ENCODE peak calls at places on chromosomes 3 and 15, in six cellular contexts. W is transverse colon; E is IMR-90; K is adipocyte; R is CD8-positive, alpha-beta T cell; H is BE2C. T is an unnamed sample.

GRCh38 chr3:11591401-11592266 is 52.1 kb downstream of the VGLL4 start:
- DNase-seq in H (no peak), E (peak; percentile 87), W (no peak), R (no peak), K (peak; percentile 64), T (no peak)

GRCh38 chr15:92846716-92847115 is 53.4 kb upstream of the CHD2 start:
- DNase-seq in H (no peak), E (peak; percentile 75), R (no peak), K (peak; percentile 51), W (no peak), T (no peak)

GRCh38 chr3:170640737-170641171 is 54.9 kb upstream of the SLC7A14 start:
- DNase-seq in K (no peak), E (no peak), H (no peak), R (no peak), W (no peak), T (peak; percentile 64)

GRCh38 chr3:43298292-43298691 is 12.0 kb downstream of the SNRK start:
- DNase-seq in H (no peak), R (no peak), W (no peak), E (no peak), K (no peak), T (no peak)

GRCh38 chr3:40310690-40311089 is 1.2 kb downstream of the EIF1B start:
- DNase-seq in W (no peak), H (no peak), R (no peak), K (peak; percentile 72), E (peak; percentile 44), T (no peak)

GRCh38 chr3:98574157-98574556 is 19.3 kb downstream of the CPOX start:
- DNase-seq in E (no peak), R (no peak), H (no peak), W (no peak), K (no peak), T (no peak)

GRCh38 chr15:89034305-89034704 is 54.0 kb upstream of the ABHD2 start:
- DNase-seq in K (peak; percentile 47), W (no peak), R (no peak), E (peak; percentile 36), H (no peak), T (no peak)

GRCh38 chr3:111012388-111013248 is 59.0 kb upstream of the NECTIN3 start:
- DNase-seq in H (peak; percentile 16), K (no peak), R (no peak), E (no peak), W (no peak), T (no peak)

GRCh38 chr3:116579843-116580242 is 129.7 kb upstream of the TUSC7 start:
- DNase-seq in K (peak; percentile 11), R (no peak), W (no peak), E (peak; percentile 20), H (peak; percentile 23), T (no peak)

GRCh38 chr3:55647675-55648074 is 160.6 kb upstream of the WNT5A start:
- DNase-seq in W (no peak), E (no peak), R (no peak), K (no peak), H (no peak), T (no peak)

GRCh38 chr3:115040673-115041286 is 106.3 kb downstream of the ZBTB20 start:
- DNase-seq in W (peak; percentile 20), R (peak; percentile 1), E (peak; percentile 52), K (peak; percentile 79), H (peak; percentile 49), T (no peak)

GRCh38 chr15:36265422-36265821 is 314.0 kb upstream of the CDIN1 start:
- DNase-seq in K (no peak), E (peak; percentile 67), W (no peak), R (no peak), H (no peak), T (no peak)

GRCh38 chr3:157067114-157067513 is 92.8 kb downstream of the CCNL1 start:
- DNase-seq in R (no peak), E (no peak), W (peak; percentile 21), H (no peak), K (no peak), T (no peak)

GRCh38 chr15:32786906-32787305 is 69.1 kb downstream of the GREM1 start:
- DNase-seq in K (no peak), H (no peak), E (no peak), R (no peak), W (no peak), T (no peak)

GRCh38 chr15:33382491-33382890 is 71.7 kb downstream of the RYR3 start:
- DNase-seq in H (no peak), W (no peak), K (no peak), E (no peak), R (no peak), T (no peak)

GRCh38 chr15:70033529-70034140 is 64.1 kb downstream of the TLE3 start:
- DNase-seq in W (no peak), K (peak; percentile 42), R (no peak), E (peak; percentile 62), H (peak; percentile 85), T (no peak)

GRCh38 chr3:63724987-63725386 is 72.5 kb downstream of the SNTN start:
- DNase-seq in W (no peak), R (no peak), H (no peak), E (peak; percentile 87), K (peak; percentile 78), T (no peak)

GRCh38 chr15:100002787-100003536 is 269.7 kb upstream of the LYSMD4 start:
- DNase-seq in W (no peak), E (no peak), K (no peak), H (no peak), R (no peak), T (no peak)

GRCh38 chr3:24595801-24596200 is 101.2 kb upstream of the THRB start:
- DNase-seq in H (no peak), R (no peak), K (peak; percentile 58), E (no peak), W (no peak), T (no peak)

GRCh38 chr3:127612966-127613365 is 14.8 kb downstream of the MCM2 start:
- DNase-seq in E (no peak), H (no peak), R (no peak), K (no peak), W (no peak), T (no peak)

GRCh38 chr3:101117473-101117872 is 124.3 kb upstream of the ABI3BP start:
- DNase-seq in E (no peak), R (no peak), H (no peak), W (no peak), K (no peak), T (no peak)

GRCh38 chr3:124995460-124995994 is 60.3 kb downstream of the HEG1 start:
- DNase-seq in K (peak; percentile 60), E (peak; percentile 48), H (peak; percentile 71), R (no peak), W (peak; percentile 65), T (no peak)

GRCh38 chr15:35595656-35596055 is 49.7 kb upstream of the DPH6 start:
- DNase-seq in W (no peak), K (no peak), R (no peak), H (no peak), E (no peak), T (no peak)

GRCh38 chr15:63507878-63508818 is 3.8 kb downstream of the USP3 start:
- DNase-seq in E (no peak), H (no peak), K (no peak), W (no peak), R (no peak), T (peak; percentile 14)

GRCh38 chr15:63510548-63510940 is 6.2 kb downstream of the USP3 start:
- DNase-seq in K (no peak), W (no peak), H (no peak), R (no peak), E (no peak), T (no peak)

GRCh38 chr15:63509056-63509696 is 4.8 kb downstream of the USP3 start:
- DNase-seq in W (no peak), K (no peak), H (no peak), R (no peak), E (no peak), T (no peak)

GRCh38 chr15:63512148-63512547 is 7.8 kb downstream of the USP3 start:
- DNase-seq in W (no peak), E (no peak), R (no peak), K (no peak), H (no peak), T (no peak)

GRCh38 chr15:63509933-63510547 is 5.6 kb downstream of the USP3 start:
- DNase-seq in W (no peak), R (no peak), E (peak; percentile 83), H (no peak), K (peak; percentile 77), T (no peak)
- H3K4me1 ChIP-seq in W (peaks cover 64% of the 10 kb centered on the region), R (peaks cover 90% of the 10 kb centered on the region), E (peaks cover 9% of the 10 kb centered on the region), H (peaks cover 30% of the 10 kb centered on the region), K (peaks cover 80% of the 10 kb centered on the region), T (peaks cover 88% of the 10 kb centered on the region)

DNA sequence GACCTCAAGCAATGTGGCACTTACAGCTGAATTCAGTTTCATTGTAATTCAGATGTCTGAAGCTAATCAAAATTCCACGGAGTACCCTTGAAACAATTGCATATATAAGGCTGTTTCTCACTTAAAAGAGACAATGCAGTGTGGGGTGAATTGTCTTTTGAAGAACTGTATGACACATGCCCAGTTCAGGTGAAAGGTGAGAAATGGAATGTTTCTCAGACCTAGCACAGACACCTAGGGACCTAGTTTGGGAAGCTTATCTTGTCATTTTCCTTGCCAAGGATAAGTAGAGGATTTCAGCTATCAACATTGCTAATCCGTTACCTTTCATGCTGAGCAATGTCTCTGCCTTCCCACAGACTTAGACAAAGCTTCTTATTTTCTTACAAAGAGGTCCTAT is 36.3 kb downstream of the MBNL1 start:
- DNase-seq in W (no peak), R (no peak), K (no peak), H (no peak), E (no peak), T (no peak)
- H3K4me1 ChIP-seq in W (peaks cover 67% of the 10 kb centered on the region), R (peaks cover 91% of the 10 kb centered on the region), K (peaks cover 75% of the 10 kb centered on the region), H (peaks cover 25% of the 10 kb centered on the region), E (peaks cover 21% of the 10 kb centered on the region), T (peaks cover 65% of the 10 kb centered on the region)

DNA sequence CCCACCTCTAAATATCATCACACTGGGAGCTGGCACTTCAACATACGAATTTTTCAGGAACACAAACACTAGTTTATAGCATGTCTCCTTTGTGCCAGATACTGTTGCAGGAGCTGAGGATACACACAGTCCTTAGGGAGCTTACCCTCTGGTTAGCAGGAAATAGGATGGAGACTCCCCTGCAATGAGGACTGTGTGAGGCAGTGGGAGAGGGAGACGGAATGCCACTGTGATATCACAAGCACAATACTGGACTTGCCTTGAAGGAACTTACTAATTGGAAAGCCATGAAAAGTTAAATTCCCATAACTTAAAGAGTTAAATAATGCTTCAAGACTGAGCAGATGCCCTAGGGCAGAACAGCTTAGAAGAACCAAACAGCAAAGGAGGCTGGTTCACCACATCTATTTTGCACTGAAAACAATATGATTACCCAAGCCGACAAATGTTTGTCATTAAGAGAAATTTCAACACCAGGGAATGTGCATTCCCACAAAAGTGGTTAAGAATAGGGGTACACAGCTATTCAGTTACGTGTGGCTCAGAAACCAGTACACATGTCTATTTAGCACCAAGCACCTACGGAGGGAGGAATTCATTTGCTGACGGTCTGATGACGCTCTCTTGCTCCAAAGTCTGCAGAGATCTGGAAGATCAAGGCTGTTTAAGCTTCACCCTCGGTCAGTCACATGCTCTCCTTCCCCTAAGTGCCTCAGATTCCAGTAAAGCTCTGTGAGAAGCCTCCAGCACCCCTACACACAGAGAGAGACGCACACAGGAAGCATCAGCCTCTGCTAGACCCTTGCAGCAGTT is 5.2 kb downstream of the TBC1D2B start:
- DNase-seq in W (peak; percentile 64), K (peak; percentile 88), R (no peak), E (peak; percentile 66), H (no peak), T (no peak)
- H3K4me1 ChIP-seq in W (peaks cover 87% of the 10 kb centered on the region), K (peaks cover 80% of the 10 kb centered on the region), R (peaks cover 76% of the 10 kb centered on the region), E (peaks cover 36% of the 10 kb centered on the region), H (peaks cover 19% of the 10 kb centered on the region), T (peaks cover 87% of the 10 kb centered on the region)

DNA sequence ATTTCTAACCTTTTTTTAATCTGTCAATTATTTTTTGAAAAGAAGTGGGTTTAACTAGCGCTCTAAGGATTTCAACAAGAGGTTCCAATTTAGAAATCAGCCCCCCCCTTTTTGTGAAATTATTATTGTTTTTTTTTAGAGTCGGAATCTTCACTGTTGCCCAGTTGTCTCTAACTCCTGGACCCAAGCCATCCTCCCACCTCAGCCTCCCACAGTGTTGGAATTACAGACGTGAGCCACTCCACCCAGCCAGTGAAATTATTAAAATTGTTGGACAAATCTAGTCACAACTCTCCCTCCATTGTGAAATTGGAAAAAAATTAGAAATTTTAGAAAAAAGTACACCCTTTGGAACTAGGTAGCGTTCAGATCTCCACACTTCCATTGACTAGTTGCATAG is 2.5 kb downstream of the AKAP13 start:
- DNase-seq in R (no peak), K (no peak), W (no peak), H (no peak), E (no peak), T (peak; percentile 66)
- H3K4me1 ChIP-seq in R (peaks cover 56% of the 10 kb centered on the region), K (peaks cover 24% of the 10 kb centered on the region), W (peaks cover 22% of the 10 kb centered on the region), H (peaks cover 3% of the 10 kb centered on the region), E (peaks cover 3% of the 10 kb centered on the region), T (peaks cover 15% of the 10 kb centered on the region)

T was measured in esophagus muscularis mucosa.